ENCODE peak calls at places on chromosome 4, in seven cellular contexts. H, F, R, D, O, E and K are unnamed samples.

GRCh38 chr4:121189811-121190210 is 25.7 kb upstream of the TNIP3 start:
- DNase-seq in H (no peak), F (no peak), R (no peak), D (no peak), O (no peak), E (no peak), K (no peak)

GRCh38 chr4:33025236-33025635 is 2305.1 kb downstream of the PCDH7 start:
- DNase-seq in H (no peak), F (no peak), R (no peak), D (no peak), O (no peak), E (no peak), K (no peak)

GRCh38 chr4:97911236-97911906 is 231.9 kb downstream of the STPG2 start:
- DNase-seq in H (no peak), F (no peak), R (no peak), D (no peak), O (no peak), E (no peak), K (peak; percentile 20)

GRCh38 chr4:739569-739968 is 33.9 kb downstream of the PCGF3 start:
- DNase-seq in H (no peak), F (no peak), R (no peak), D (no peak), O (no peak), E (no peak), K (no peak)

GRCh38 chr4:110617095-110617494 is 5.8 kb downstream of the PITX2 start:
- DNase-seq in H (no peak), F (no peak), R (no peak), D (no peak), O (no peak), E (no peak), K (no peak)

GRCh38 chr4:80321776-80322175 is 13.8 kb upstream of the CFAP299 start:
- DNase-seq in H (no peak), F (no peak), R (no peak), D (no peak), O (no peak), E (no peak), K (peak; percentile 43)

GRCh38 chr4:168822481-168822880 is 187.6 kb downstream of the CBR4 start:
- DNase-seq in H (no peak), F (no peak), R (no peak), D (no peak), O (no peak), E (no peak), K (no peak)

GRCh38 chr4:5712517-5712916 is 1.5 kb downstream of the EVC start:
- DNase-seq in H (no peak), F (no peak), R (no peak), D (no peak), O (no peak), E (no peak), K (no peak)

GRCh38 chr4:35124116-35124515 is 1120.2 kb downstream of the ARAP2 start:
- DNase-seq in H (no peak), F (no peak), R (no peak), D (no peak), O (no peak), E (no peak), K (no peak)

GRCh38 chr4:151462554-151462953 is 53.6 kb downstream of the FHIP1A start:
- DNase-seq in H (no peak), F (no peak), R (no peak), D (no peak), O (no peak), E (no peak), K (no peak)

GRCh38 chr4:151455212-151455611 is 46.2 kb downstream of the FHIP1A start:
- DNase-seq in H (no peak), F (no peak), R (no peak), D (no peak), O (no peak), E (no peak), K (peak; percentile 45)

GRCh38 chr4:151460434-151460833 is 51.5 kb downstream of the FHIP1A start:
- DNase-seq in H (no peak), F (no peak), R (no peak), D (no peak), O (no peak), E (no peak), K (no peak)

GRCh38 chr4:151458148-151458547 is 49.2 kb downstream of the FHIP1A start:
- DNase-seq in H (no peak), F (no peak), R (peak; percentile 38), D (no peak), O (no peak), E (no peak), K (no peak)

GRCh38 chr4:151459380-151459779 is 50.4 kb downstream of the FHIP1A start:
- DNase-seq in H (no peak), F (no peak), R (no peak), D (no peak), O (no peak), E (no peak), K (no peak)
- TF ChIP-seq POLR2AphosphoS5 in H (no peak), F (no peak), R (no peak), D (no peak), O (no peak), E (no peak), K (no peak)

GRCh38 chr4:40057540-40058091 is 966 bp downstream of the N4BP2 start:
- DNase-seq in H (peak; percentile 96), F (peak; percentile 92), R (peak; percentile 91), D (peak; percentile 62), O (peak; percentile 88), E (peak; percentile 97), K (peak; percentile 87)
- TF ChIP-seq POLR2AphosphoS5 in H (peak; percentile 15), F (peak; percentile 78), R (peak; percentile 78), D (peak; percentile 81), O (no peak), E (no peak), K (peak; percentile 66)

DNA sequence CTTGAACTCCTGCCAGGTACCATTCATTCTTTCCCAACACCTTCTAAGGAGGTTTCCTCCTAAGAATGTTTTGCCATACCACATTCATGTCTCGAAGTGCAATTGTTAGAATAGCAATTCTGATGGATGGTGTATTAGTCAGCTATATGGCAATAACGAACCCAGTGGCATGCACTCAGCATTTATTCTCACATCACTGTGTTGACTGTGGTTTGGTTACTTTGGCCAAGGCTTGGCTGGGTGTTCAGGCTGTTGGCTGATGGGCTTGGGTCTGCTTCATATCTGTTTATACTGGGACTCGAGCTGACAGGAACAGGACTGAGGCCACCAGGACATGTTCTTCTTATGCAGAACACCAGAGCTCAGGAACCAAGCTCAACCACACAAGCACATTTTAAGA is 31.7 kb downstream of the PSAPL1 start:
- DNase-seq in H (no peak), F (peak; percentile 71), R (no peak), D (no peak), O (no peak), E (no peak), K (no peak)
- TF ChIP-seq POLR2AphosphoS5 in H (no peak), F (peak; percentile 83), R (no peak), D (no peak), O (no peak), E (no peak), K (no peak)

GRCh38 chr4:55851885-55852284 is 1.6 kb upstream of the EXOC1 start:
- DNase-seq in H (no peak), F (no peak), R (peak; percentile 30), D (no peak), O (no peak), E (no peak), K (no peak)
- TF ChIP-seq POLR2AphosphoS5 in H (no peak), F (no peak), R (no peak), D (no peak), O (no peak), E (no peak), K (no peak)

DNA sequence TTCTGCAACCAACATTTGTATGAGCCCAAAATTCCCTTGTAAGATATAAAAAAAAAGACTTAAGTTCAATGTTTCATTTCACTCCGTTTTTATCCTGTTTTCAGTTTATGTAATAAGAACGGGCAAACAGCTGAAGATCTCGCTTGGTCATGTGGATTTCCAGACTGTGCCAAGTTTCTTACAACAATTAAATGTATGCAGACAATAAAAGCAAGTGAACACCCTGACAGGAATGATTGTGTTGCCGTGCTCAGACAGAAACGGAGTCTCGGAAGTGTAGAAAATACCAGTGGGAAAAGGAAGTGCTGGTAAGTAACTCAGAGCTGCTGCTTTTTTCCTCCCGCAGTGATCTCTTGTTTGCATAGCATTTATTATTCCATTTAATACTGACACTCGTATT is 2.8 kb downstream of the ANKRD37 start:
- DNase-seq in H (no peak), F (no peak), R (no peak), D (no peak), O (no peak), E (peak; percentile 93), K (no peak)
- TF ChIP-seq POLR2AphosphoS5 in H (no peak), F (no peak), R (no peak), D (no peak), O (no peak), E (no peak), K (no peak)

DNA sequence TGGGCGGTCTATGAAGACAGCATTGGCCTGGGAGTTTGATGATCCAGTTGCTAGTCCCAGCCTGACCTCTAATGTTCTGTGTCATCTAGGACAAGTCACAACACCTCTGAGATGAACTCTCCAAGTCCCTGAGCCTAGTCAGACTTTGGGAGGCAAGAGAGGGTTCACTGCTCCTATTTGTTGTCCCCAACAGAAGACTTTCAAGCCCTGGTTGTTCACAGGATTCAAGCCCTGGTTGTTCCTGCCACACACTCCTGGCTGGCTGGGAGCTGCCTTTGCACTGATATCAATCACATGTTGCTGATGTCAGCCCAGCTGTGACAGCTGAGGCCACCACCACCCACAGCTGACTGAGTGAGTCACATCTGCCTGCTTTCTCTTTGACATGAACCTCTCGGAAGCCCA is 253.2 kb upstream of the RASGEF1B start:
- DNase-seq in H (no peak), F (peak; percentile 74), R (no peak), D (no peak), O (no peak), E (no peak), K (no peak)
- TF ChIP-seq POLR2AphosphoS5 in H (no peak), F (no peak), R (no peak), D (no peak), O (no peak), E (no peak), K (no peak)